ENCODE peak calls at places on chromosome 4, in six cellular contexts. One of them, this sample, is unnamed.

GRCh38 chr4:123640271-123640670 is 243.7 kb downstream of the SPRY1 start:
- DNase-seq in HS-27A: no peak
- DNase-seq in Calu3: no peak
- DNase-seq in GDM1: no peak
- DNase-seq in stimulated activated effector memory CD8-positive, alpha-beta T cell treated with anti-CD3 and anti-CD28 coated beads, Interleukin-12 subunit alpha, Interleukin-12 subunit beta, amount 100 ng/mL, for 72 hours: peak; percentile 57
- DNase-seq in B cell: no peak
- DNase-seq in this sample: peak; percentile 47

GRCh38 chr4:64158648-64159326 is 250.5 kb downstream of the TECRL start:
- DNase-seq in B cell: peak; percentile 42
- DNase-seq in stimulated activated effector memory CD8-positive, alpha-beta T cell treated with anti-CD3 and anti-CD28 coated beads, Interleukin-12 subunit alpha, Interleukin-12 subunit beta, amount 100 ng/mL, for 72 hours: peak; percentile 55
- DNase-seq in Calu3: peak; percentile 52
- DNase-seq in HS-27A: peak; percentile 8
- DNase-seq in GDM1: peak; percentile 3
- DNase-seq in this sample: peak; percentile 18

GRCh38 chr4:102328045-102328444 is 17.2 kb downstream of the SLC39A8 start:
- DNase-seq in HS-27A: no peak
- DNase-seq in Calu3: no peak
- DNase-seq in stimulated activated effector memory CD8-positive, alpha-beta T cell treated with anti-CD3 and anti-CD28 coated beads, Interleukin-12 subunit alpha, Interleukin-12 subunit beta, amount 100 ng/mL, for 72 hours: no peak
- DNase-seq in GDM1: no peak
- DNase-seq in B cell: no peak
- DNase-seq in this sample: no peak

GRCh38 chr4:84412062-84412461 is 87.0 kb downstream of the NKX6-1 start:
- DNase-seq in B cell: no peak
- DNase-seq in GDM1: no peak
- DNase-seq in HS-27A: no peak
- DNase-seq in stimulated activated effector memory CD8-positive, alpha-beta T cell treated with anti-CD3 and anti-CD28 coated beads, Interleukin-12 subunit alpha, Interleukin-12 subunit beta, amount 100 ng/mL, for 72 hours: no peak
- DNase-seq in Calu3: no peak
- DNase-seq in this sample: no peak

GRCh38 chr4:138192113-138192512 is 50.0 kb downstream of the SLC7A11 start:
- DNase-seq in stimulated activated effector memory CD8-positive, alpha-beta T cell treated with anti-CD3 and anti-CD28 coated beads, Interleukin-12 subunit alpha, Interleukin-12 subunit beta, amount 100 ng/mL, for 72 hours: no peak
- DNase-seq in B cell: no peak
- DNase-seq in HS-27A: peak; percentile 15
- DNase-seq in Calu3: no peak
- DNase-seq in GDM1: no peak
- DNase-seq in this sample: peak; percentile 60

GRCh38 chr4:5186584-5187170 is 135.4 kb downstream of the STK32B start:
- DNase-seq in HS-27A: no peak
- DNase-seq in Calu3: no peak
- DNase-seq in stimulated activated effector memory CD8-positive, alpha-beta T cell treated with anti-CD3 and anti-CD28 coated beads, Interleukin-12 subunit alpha, Interleukin-12 subunit beta, amount 100 ng/mL, for 72 hours: no peak
- DNase-seq in GDM1: no peak
- DNase-seq in B cell: no peak
- DNase-seq in this sample: no peak

GRCh38 chr4:54231419-54232150 is 2.5 kb downstream of the PDGFRA start:
- DNase-seq in GDM1: no peak
- DNase-seq in Calu3: no peak
- DNase-seq in HS-27A: no peak
- DNase-seq in B cell: no peak
- DNase-seq in stimulated activated effector memory CD8-positive, alpha-beta T cell treated with anti-CD3 and anti-CD28 coated beads, Interleukin-12 subunit alpha, Interleukin-12 subunit beta, amount 100 ng/mL, for 72 hours: peak; percentile 53
- DNase-seq in this sample: no peak

GRCh38 chr4:8761824-8762205 is 109.8 kb downstream of the HMX1 start:
- DNase-seq in Calu3: no peak
- DNase-seq in stimulated activated effector memory CD8-positive, alpha-beta T cell treated with anti-CD3 and anti-CD28 coated beads, Interleukin-12 subunit alpha, Interleukin-12 subunit beta, amount 100 ng/mL, for 72 hours: no peak
- DNase-seq in B cell: no peak
- DNase-seq in GDM1: no peak
- DNase-seq in HS-27A: no peak
- DNase-seq in this sample: no peak

GRCh38 chr4:20474119-20474518 is 222.4 kb downstream of the SLIT2 start:
- DNase-seq in GDM1: no peak
- DNase-seq in stimulated activated effector memory CD8-positive, alpha-beta T cell treated with anti-CD3 and anti-CD28 coated beads, Interleukin-12 subunit alpha, Interleukin-12 subunit beta, amount 100 ng/mL, for 72 hours: no peak
- DNase-seq in HS-27A: no peak
- DNase-seq in Calu3: no peak
- DNase-seq in B cell: no peak
- DNase-seq in this sample: peak; percentile 48

GRCh38 chr4:110005461-110006056 is 92.9 kb downstream of the EGF start:
- DNase-seq in stimulated activated effector memory CD8-positive, alpha-beta T cell treated with anti-CD3 and anti-CD28 coated beads, Interleukin-12 subunit alpha, Interleukin-12 subunit beta, amount 100 ng/mL, for 72 hours: no peak
- DNase-seq in GDM1: peak; percentile 8
- DNase-seq in B cell: no peak
- DNase-seq in Calu3: no peak
- DNase-seq in HS-27A: peak; percentile 48
- DNase-seq in this sample: peak; percentile 64

GRCh38 chr4:15756361-15756861 is 21.7 kb upstream of the CD38 start:
- DNase-seq in stimulated activated effector memory CD8-positive, alpha-beta T cell treated with anti-CD3 and anti-CD28 coated beads, Interleukin-12 subunit alpha, Interleukin-12 subunit beta, amount 100 ng/mL, for 72 hours: peak; percentile 84
- DNase-seq in Calu3: peak; percentile 5
- DNase-seq in B cell: peak; percentile 50
- DNase-seq in GDM1: peak; percentile 87
- DNase-seq in HS-27A: peak; percentile 50
- DNase-seq in this sample: peak; percentile 58

GRCh38 chr4:73860175-73860574 is 7.1 kb downstream of the PF4V1 start:
- DNase-seq in Calu3: no peak
- DNase-seq in stimulated activated effector memory CD8-positive, alpha-beta T cell treated with anti-CD3 and anti-CD28 coated beads, Interleukin-12 subunit alpha, Interleukin-12 subunit beta, amount 100 ng/mL, for 72 hours: no peak
- DNase-seq in HS-27A: no peak
- DNase-seq in GDM1: no peak
- DNase-seq in B cell: no peak
- DNase-seq in this sample: no peak

GRCh38 chr4:162644346-162644745 is 480.5 kb upstream of the FSTL5 start:
- DNase-seq in GDM1: no peak
- DNase-seq in B cell: no peak
- DNase-seq in Calu3: no peak
- DNase-seq in stimulated activated effector memory CD8-positive, alpha-beta T cell treated with anti-CD3 and anti-CD28 coated beads, Interleukin-12 subunit alpha, Interleukin-12 subunit beta, amount 100 ng/mL, for 72 hours: no peak
- DNase-seq in HS-27A: no peak
- DNase-seq in this sample: no peak

GRCh38 chr4:28369504-28369903 is 1508.9 kb downstream of the STIM2 start:
- DNase-seq in B cell: no peak
- DNase-seq in stimulated activated effector memory CD8-positive, alpha-beta T cell treated with anti-CD3 and anti-CD28 coated beads, Interleukin-12 subunit alpha, Interleukin-12 subunit beta, amount 100 ng/mL, for 72 hours: no peak
- DNase-seq in GDM1: no peak
- DNase-seq in Calu3: no peak
- DNase-seq in HS-27A: no peak
- DNase-seq in this sample: no peak

GRCh38 chr4:145920205-145920604 is 18.4 kb downstream of the ZNF827 start:
- DNase-seq in B cell: no peak
- DNase-seq in GDM1: no peak
- DNase-seq in stimulated activated effector memory CD8-positive, alpha-beta T cell treated with anti-CD3 and anti-CD28 coated beads, Interleukin-12 subunit alpha, Interleukin-12 subunit beta, amount 100 ng/mL, for 72 hours: no peak
- DNase-seq in HS-27A: peak; percentile 74
- DNase-seq in Calu3: no peak
- DNase-seq in this sample: peak; percentile 91

GRCh38 chr4:77959566-77960338 is 97.1 kb downstream of the MRPL1 start:
- DNase-seq in GDM1: no peak
- DNase-seq in HS-27A: peak; percentile 8
- DNase-seq in stimulated activated effector memory CD8-positive, alpha-beta T cell treated with anti-CD3 and anti-CD28 coated beads, Interleukin-12 subunit alpha, Interleukin-12 subunit beta, amount 100 ng/mL, for 72 hours: no peak
- DNase-seq in B cell: no peak
- DNase-seq in Calu3: peak; percentile 18
- DNase-seq in this sample: peak; percentile 56

GRCh38 chr4:159003420-159004253 is 99.2 kb upstream of the RAPGEF2 start:
- DNase-seq in stimulated activated effector memory CD8-positive, alpha-beta T cell treated with anti-CD3 and anti-CD28 coated beads, Interleukin-12 subunit alpha, Interleukin-12 subunit beta, amount 100 ng/mL, for 72 hours: no peak
- DNase-seq in B cell: no peak
- DNase-seq in HS-27A: no peak
- DNase-seq in Calu3: no peak
- DNase-seq in GDM1: no peak
- DNase-seq in this sample: no peak

GRCh38 chr4:161522031-161522430 is 641.8 kb downstream of the FSTL5 start:
- DNase-seq in stimulated activated effector memory CD8-positive, alpha-beta T cell treated with anti-CD3 and anti-CD28 coated beads, Interleukin-12 subunit alpha, Interleukin-12 subunit beta, amount 100 ng/mL, for 72 hours: no peak
- DNase-seq in Calu3: no peak
- DNase-seq in GDM1: no peak
- DNase-seq in HS-27A: no peak
- DNase-seq in B cell: no peak
- DNase-seq in this sample: peak; percentile 97

GRCh38 chr4:139658185-139658584 is 7.4 kb upstream of the MGST2 start:
- DNase-seq in B cell: no peak
- DNase-seq in stimulated activated effector memory CD8-positive, alpha-beta T cell treated with anti-CD3 and anti-CD28 coated beads, Interleukin-12 subunit alpha, Interleukin-12 subunit beta, amount 100 ng/mL, for 72 hours: no peak
- DNase-seq in GDM1: no peak
- DNase-seq in Calu3: no peak
- DNase-seq in HS-27A: no peak
- DNase-seq in this sample: no peak

GRCh38 chr4:23135792-23136645 is 443.3 kb downstream of the GBA3 start:
- DNase-seq in B cell: no peak
- DNase-seq in Calu3: peak; percentile 30
- DNase-seq in HS-27A: peak; percentile 24
- DNase-seq in GDM1: no peak
- DNase-seq in stimulated activated effector memory CD8-positive, alpha-beta T cell treated with anti-CD3 and anti-CD28 coated beads, Interleukin-12 subunit alpha, Interleukin-12 subunit beta, amount 100 ng/mL, for 72 hours: no peak
- DNase-seq in this sample: peak; percentile 59

GRCh38 chr4:154332681-154333421 is 158.7 kb downstream of the DCHS2 start:
- DNase-seq in stimulated activated effector memory CD8-positive, alpha-beta T cell treated with anti-CD3 and anti-CD28 coated beads, Interleukin-12 subunit alpha, Interleukin-12 subunit beta, amount 100 ng/mL, for 72 hours: peak; percentile 52
- DNase-seq in GDM1: no peak
- DNase-seq in B cell: peak; percentile 49
- DNase-seq in Calu3: no peak
- DNase-seq in HS-27A: no peak
- DNase-seq in this sample: no peak

GRCh38 chr4:102036619-102037376 is 246.3 kb downstream of the BANK1 start:
- DNase-seq in B cell: no peak
- DNase-seq in GDM1: no peak
- DNase-seq in HS-27A: peak; percentile 20
- DNase-seq in Calu3: no peak
- DNase-seq in stimulated activated effector memory CD8-positive, alpha-beta T cell treated with anti-CD3 and anti-CD28 coated beads, Interleukin-12 subunit alpha, Interleukin-12 subunit beta, amount 100 ng/mL, for 72 hours: no peak
- DNase-seq in this sample: peak; percentile 74

GRCh38 chr4:185709802-185710486 is 102.0 kb downstream of the SORBS2 start:
- DNase-seq in HS-27A: no peak
- DNase-seq in stimulated activated effector memory CD8-positive, alpha-beta T cell treated with anti-CD3 and anti-CD28 coated beads, Interleukin-12 subunit alpha, Interleukin-12 subunit beta, amount 100 ng/mL, for 72 hours: no peak
- DNase-seq in B cell: no peak
- DNase-seq in GDM1: no peak
- DNase-seq in Calu3: no peak
- DNase-seq in this sample: peak; percentile 84

GRCh38 chr4:112840061-112840460 is 203.1 kb downstream of the LARP7 start:
- DNase-seq in B cell: no peak
- DNase-seq in GDM1: no peak
- DNase-seq in Calu3: no peak
- DNase-seq in HS-27A: no peak
- DNase-seq in stimulated activated effector memory CD8-positive, alpha-beta T cell treated with anti-CD3 and anti-CD28 coated beads, Interleukin-12 subunit alpha, Interleukin-12 subunit beta, amount 100 ng/mL, for 72 hours: no peak
- DNase-seq in this sample: peak; percentile 30

GRCh38 chr4:53478671-53479456 is 101.4 kb downstream of the FIP1L1 start:
- DNase-seq in HS-27A: no peak
- DNase-seq in Calu3: no peak
- DNase-seq in B cell: no peak
- DNase-seq in stimulated activated effector memory CD8-positive, alpha-beta T cell treated with anti-CD3 and anti-CD28 coated beads, Interleukin-12 subunit alpha, Interleukin-12 subunit beta, amount 100 ng/mL, for 72 hours: no peak
- DNase-seq in GDM1: no peak
- DNase-seq in this sample: peak; percentile 91

GRCh38 chr4:24229976-24230375 is 340.1 kb upstream of the PPARGC1A start:
- DNase-seq in GDM1: no peak
- DNase-seq in stimulated activated effector memory CD8-positive, alpha-beta T cell treated with anti-CD3 and anti-CD28 coated beads, Interleukin-12 subunit alpha, Interleukin-12 subunit beta, amount 100 ng/mL, for 72 hours: no peak
- DNase-seq in HS-27A: no peak
- DNase-seq in Calu3: no peak
- DNase-seq in B cell: no peak
- DNase-seq in this sample: peak; percentile 32